ENCODE peak calls at places on chromosomes 16 and 17, in eight cellular contexts. Y is heart left ventricle, N is BJ, C is hepatocyte, W is A549, J is D721Med, T is left lung, R is ovary. S is an unnamed sample.

GRCh38 chr17:62994931-62995330 is 28.9 kb downstream of the TANC2 start:
- DNase-seq in Y (no peak), N (no peak), C (no peak), W (no peak), J (no peak), T (no peak), R (no peak), S (no peak)

GRCh38 chr16:20879175-20880053 is 20.7 kb downstream of the DCUN1D3 start:
- DNase-seq in Y (no peak), N (no peak), C (no peak), W (peak), J (no peak), T (no peak), R (no peak), S (no peak)

GRCh38 chr17:71677444-71677843 is 443.4 kb upstream of the SOX9 start:
- DNase-seq in Y (no peak), N (no peak), C (no peak), W (no peak), J (no peak), T (no peak), R (no peak), S (no peak)

GRCh38 chr17:45782889-45783592 is 1.1 kb upstream of the CRHR1 start:
- DNase-seq in Y (no peak), N (no peak), C (peak), W (peak), J (peak), T (peak), R (no peak), S (no peak)

GRCh38 chr16:57140866-57141668 is 44.8 kb downstream of the PSME3IP1 start:
- DNase-seq in Y (no peak), N (no peak), C (no peak), W (no peak), J (no peak), T (peak), R (peak), S (no peak)

GRCh38 chr16:66900721-66901441 is 17.8 kb downstream of the CDH16 start:
- DNase-seq in Y (no peak), N (no peak), C (peak), W (no peak), J (no peak), T (no peak), R (peak), S (no peak)

GRCh38 chr17:80527016-80527645 is 17.5 kb upstream of the RPTOR start:
- DNase-seq in Y (no peak), N (no peak), C (no peak), W (no peak), J (no peak), T (no peak), R (no peak), S (no peak)

GRCh38 chr16:1089439-1089821 is 6.6 kb downstream of the C1QTNF8 start:
- DNase-seq in Y (no peak), N (no peak), C (no peak), W (no peak), J (no peak), T (no peak), R (no peak), S (no peak)

GRCh38 chr16:29702307-29702706 is 23.3 kb downstream of the QPRT start:
- DNase-seq in Y (no peak), N (no peak), C (no peak), W (no peak), J (no peak), T (no peak), R (no peak), S (no peak)

GRCh38 chr16:4898811-4899473 is 38.0 kb downstream of the PPL start:
- DNase-seq in Y (no peak), N (no peak), C (no peak), W (no peak), J (no peak), T (peak), R (no peak), S (no peak)

GRCh38 chr16:22787456-22788189 is 26.3 kb upstream of the HS3ST2 start:
- DNase-seq in Y (no peak), N (peak), C (peak), W (no peak), J (no peak), T (no peak), R (no peak), S (peak)

GRCh38 chr17:79563237-79564013 is 47.4 kb downstream of the RBFOX3 start:
- DNase-seq in Y (no peak), N (no peak), C (no peak), W (peak), J (no peak), T (no peak), R (no peak), S (no peak)

GRCh38 chr16:14372471-14372870 is 257.6 kb downstream of the PARN start:
- DNase-seq in Y (no peak), N (no peak), C (no peak), W (no peak), J (no peak), T (no peak), R (no peak), S (peak)

GRCh38 chr16:29775742-29776408 is 2.2 kb upstream of the ZG16 start:
- DNase-seq in Y (no peak), N (no peak), C (peak), W (no peak), J (no peak), T (no peak), R (no peak), S (no peak)

GRCh38 chr16:3259097-3259496 is 2.7 kb upstream of the MEFV start:
- DNase-seq in Y (no peak), N (no peak), C (no peak), W (no peak), J (no peak), T (no peak), R (no peak), S (no peak)

DNA sequence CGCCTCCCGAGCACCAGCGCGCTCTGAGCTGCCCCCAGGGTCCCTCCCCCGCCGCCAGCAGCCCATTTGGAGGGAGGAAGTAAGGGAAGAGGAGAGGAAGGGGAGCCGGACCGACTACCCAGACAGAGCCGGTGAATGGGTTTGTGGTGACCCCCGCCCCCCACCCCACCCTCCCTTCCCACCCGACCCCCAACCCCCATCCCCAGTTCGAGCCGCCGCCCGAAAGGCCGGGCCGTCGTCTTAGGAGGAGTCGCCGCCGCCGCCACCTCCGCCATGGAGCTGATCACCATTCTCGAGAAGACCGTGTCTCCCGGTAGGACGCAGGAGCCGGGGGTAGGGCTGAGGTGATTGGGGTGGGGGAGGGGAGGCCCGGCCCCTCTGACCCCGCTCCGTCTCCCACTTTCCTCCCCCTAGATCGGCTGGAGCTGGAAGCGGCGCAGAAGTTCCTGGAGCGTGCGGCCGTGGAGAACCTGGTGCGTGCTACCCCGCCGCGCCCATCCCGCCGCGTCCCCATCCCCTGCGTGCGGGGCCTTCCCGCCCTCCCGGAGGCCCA is 329 bp downstream of the KPNB1 start:
- DNase-seq in Y (no peak), N (no peak), C (no peak), W (no peak), J (no peak), T (no peak), R (no peak), S (no peak)
- TF ChIP-seq CTCF in Y (no peak), N (no peak), C (no peak), W (no peak), J (no peak), T (no peak), R (no peak), S (no peak)

GRCh38 chr16:84159006-84159405 is 13.9 kb downstream of the DNAAF1 start:
- DNase-seq in Y (no peak), N (no peak), C (no peak), W (no peak), J (no peak), T (no peak), R (no peak), S (no peak)

GRCh38 chr16:84158455-84158854 is 13.3 kb downstream of the DNAAF1 start:
- DNase-seq in Y (no peak), N (no peak), C (no peak), W (no peak), J (no peak), T (no peak), R (no peak), S (no peak)

GRCh38 chr16:84153660-84154214 is 8.6 kb downstream of the DNAAF1 start:
- DNase-seq in Y (no peak), N (no peak), C (no peak), W (no peak), J (no peak), T (no peak), R (peak), S (no peak)

GRCh38 chr16:84155226-84155625 is 10.1 kb downstream of the DNAAF1 start:
- DNase-seq in Y (no peak), N (no peak), C (no peak), W (no peak), J (no peak), T (no peak), R (no peak), S (no peak)

DNA sequence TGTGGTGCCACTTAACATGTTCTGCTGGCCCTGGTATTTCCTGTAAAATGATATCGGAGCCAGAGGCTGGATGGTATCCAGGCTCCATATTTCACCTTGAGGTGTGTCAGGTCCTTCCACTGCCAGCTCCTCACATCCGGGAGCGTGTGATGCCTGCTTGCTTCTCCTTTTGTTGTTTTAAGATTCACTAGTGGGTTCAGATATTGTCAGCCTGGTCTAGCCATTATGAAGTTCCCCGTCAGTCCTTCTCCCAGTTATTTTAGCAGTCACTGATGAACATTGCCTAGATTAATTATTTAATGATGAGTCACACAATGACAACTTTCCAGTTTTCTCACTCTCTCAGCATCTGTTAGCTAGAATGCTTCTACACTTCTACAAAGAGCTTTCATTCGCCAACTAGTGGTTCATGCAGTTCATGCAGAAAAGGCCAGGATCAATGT is 11.3 kb downstream of the DNAAF1 start:
- DNase-seq in Y (no peak), N (no peak), C (no peak), W (no peak), J (no peak), T (no peak), R (no peak), S (no peak)
- TF ChIP-seq CTCF in Y (peak), N (no peak), C (no peak), W (no peak), J (no peak), T (no peak), R (no peak), S (peak)

GRCh38 chr17:60573139-60573975 is 26.6 kb upstream of the PPM1D start:
- DNase-seq in Y (no peak), N (no peak), C (peak), W (no peak), J (no peak), T (no peak), R (no peak), S (no peak)
- TF ChIP-seq CTCF in Y (no peak), N (peak), C (no peak), W (no peak), J (no peak), T (no peak), R (no peak), S (no peak)

DNA sequence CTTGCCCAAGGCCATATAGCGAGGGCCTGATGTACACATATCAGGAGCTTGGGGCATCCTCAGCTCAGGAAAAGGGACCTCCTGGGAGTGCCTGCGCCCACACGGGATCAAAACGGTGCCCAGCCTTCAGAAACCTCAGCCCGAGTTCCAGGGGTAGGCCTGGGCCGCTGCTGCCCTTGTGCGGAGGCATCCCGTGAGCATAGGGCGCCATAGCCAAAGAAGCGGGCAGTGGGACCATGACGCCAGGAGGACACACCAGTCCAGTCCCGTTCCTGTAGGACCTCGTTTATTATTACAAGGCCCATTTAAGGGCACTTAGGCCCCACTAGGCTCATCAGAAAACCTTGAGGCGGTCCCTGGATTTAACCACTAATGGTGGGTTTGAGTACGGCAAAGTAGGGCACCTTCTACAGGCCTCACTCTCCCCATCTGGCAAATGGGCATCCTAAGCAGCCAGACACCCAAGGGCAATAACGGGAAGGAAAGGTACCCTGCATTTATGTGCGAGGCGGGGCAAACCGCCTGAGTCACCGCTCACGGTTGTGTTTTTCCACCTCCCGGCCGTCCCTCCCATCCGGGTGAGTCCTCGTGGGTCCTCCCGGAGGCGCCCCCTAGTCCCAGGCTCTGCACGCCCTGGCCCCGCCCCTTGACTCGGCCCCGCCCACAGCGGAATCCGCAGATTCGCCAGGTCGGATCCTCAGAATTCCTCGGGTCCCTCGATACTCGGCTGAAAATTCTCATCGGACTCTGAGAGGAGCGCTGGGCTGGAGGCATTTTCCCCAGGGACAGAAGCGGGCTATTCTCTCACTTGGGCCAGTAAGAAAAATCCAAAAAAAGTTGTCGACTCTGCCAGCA is 726 bp upstream of the SETD1A start:
- DNase-seq in Y (peak), N (no peak), C (peak), W (peak), J (no peak), T (peak), R (peak), S (peak)
- TF ChIP-seq CTCF in Y (peak), N (peak), C (peak), W (peak), J (peak), T (no peak), R (no peak), S (peak)

S was measured in DND-41.